ENCODE peak calls at places on chromosomes 16 and 17, in seven cellular contexts. K is HCT116, F is K562, D is H1, Y is HepG2, M is GM12878, P is SK-N-SH. J is an unnamed sample.

GRCh38 chr17:27951872-27952271 is 58.7 kb upstream of the LYRM9 start:
- DNase-seq in D (no peak), F (no peak), Y (no peak), K (no peak), P (no peak), M (no peak), J (no peak)

GRCh38 chr17:64306850-64307463 is 43.9 kb upstream of the TEX2 start:
- DNase-seq in Y (peak), M (no peak), P (peak), D (peak), F (peak), K (peak), J (peak)

GRCh38 chr16:87855852-87856715 is 13.2 kb downstream of the SLC7A5 start:
- DNase-seq in M (no peak), D (no peak), Y (peak), K (no peak), F (no peak), P (peak), J (no peak)

GRCh38 chr17:40714473-40714872 is 10.9 kb upstream of the KRT24 start:
- DNase-seq in P (no peak), D (no peak), F (no peak), Y (no peak), M (no peak), K (no peak), J (no peak)

GRCh38 chr16:11014159-11014558 is 69.8 kb downstream of the CLEC16A start:
- DNase-seq in P (no peak), D (no peak), K (no peak), M (no peak), F (no peak), Y (no peak), J (no peak)

GRCh38 chr16:18931756-18932155 is 5.5 kb upstream of the SMG1 start:
- DNase-seq in K (no peak), Y (peak), P (no peak), D (no peak), M (peak), F (no peak), J (no peak)

GRCh38 chr17:31433091-31433790 is 41.8 kb downstream of the RAB11FIP4 start:
- DNase-seq in P (no peak), Y (no peak), F (no peak), D (no peak), M (no peak), K (no peak), J (no peak)

GRCh38 chr17:45130640-45131293 is 1.5 kb downstream of the PLCD3 start:
- DNase-seq in P (no peak), D (no peak), Y (no peak), K (no peak), F (no peak), M (no peak), J (no peak)

GRCh38 chr17:27808629-27809028 is 8.3 kb upstream of the NOS2 start:
- DNase-seq in Y (no peak), M (peak), K (no peak), P (no peak), D (no peak), F (no peak), J (peak)

GRCh38 chr17:31715436-31715835 is 143.6 kb downstream of the COPRS start:
- DNase-seq in M (no peak), Y (no peak), D (peak), P (no peak), K (no peak), F (no peak), J (no peak)

DNA sequence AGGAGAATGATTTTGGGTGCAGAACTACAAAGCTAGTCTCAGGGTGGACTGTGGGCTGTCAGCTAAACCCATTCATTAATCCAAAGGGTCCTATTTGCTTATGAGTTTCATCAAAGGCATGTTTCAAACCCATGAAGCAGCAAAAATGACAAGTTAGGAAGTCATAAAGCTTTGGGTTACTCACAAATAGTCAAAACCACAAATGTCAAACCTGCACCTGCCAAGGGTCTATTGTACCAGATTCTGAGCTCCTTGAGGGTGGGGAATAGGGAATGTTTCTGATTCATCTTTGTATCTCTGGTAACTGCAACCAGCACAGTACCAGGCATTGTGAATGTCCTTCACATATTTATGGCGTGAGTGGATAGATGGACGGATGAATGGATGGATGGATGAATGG is 317.7 kb downstream of the MAF start:
- DNase-seq in M (no peak), D (no peak), P (no peak), Y (no peak), K (no peak), F (no peak), J (no peak)
- TF ChIP-seq JUND in M (no peak), D (no peak), P (no peak), Y (no peak), K (no peak), F (no peak), J (no peak)

DNA sequence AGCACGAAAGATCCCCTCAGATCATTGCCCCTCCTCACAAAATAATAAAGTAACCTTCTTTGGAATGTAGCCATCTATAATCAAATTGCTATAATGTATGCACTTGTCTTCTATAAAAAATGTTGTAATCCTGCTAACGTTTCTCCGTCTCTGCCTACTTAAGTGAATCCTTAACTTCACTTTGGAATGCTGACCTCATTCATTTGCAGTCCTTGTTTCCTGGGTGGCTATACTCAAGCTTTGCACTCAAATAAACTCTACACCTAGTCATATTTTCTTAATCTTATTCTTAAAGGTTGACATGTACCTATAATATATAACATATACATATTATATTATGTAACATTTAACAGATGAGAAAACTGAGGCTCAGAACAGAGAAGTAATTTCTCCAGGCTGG is 22.7 kb downstream of the CHD9NB start:
- DNase-seq in K (no peak), M (no peak), P (no peak), F (no peak), Y (no peak), D (no peak), J (no peak)
- TF ChIP-seq JUND in K (no peak), M (no peak), P (no peak), F (no peak), Y (no peak), D (no peak), J (no peak)

GRCh38 chr17:67624886-67625656 is 92.7 kb upstream of the NOL11 start:
- DNase-seq in K (no peak), F (no peak), M (no peak), Y (no peak), D (no peak), P (no peak), J (no peak)
- TF ChIP-seq JUND in K (no peak), F (no peak), M (no peak), Y (no peak), D (no peak), P (no peak), J (no peak)

GRCh38 chr16:57278494-57278893 is 6.0 kb downstream of the PLLP start:
- DNase-seq in K (no peak), M (no peak), Y (no peak), P (no peak), D (no peak), F (no peak), J (no peak)

GRCh38 chr16:57277586-57277985 is 6.9 kb downstream of the PLLP start:
- DNase-seq in D (no peak), M (no peak), K (peak), F (no peak), P (no peak), Y (no peak), J (no peak)

GRCh38 chr16:57282510-57283213 is 1.8 kb downstream of the PLLP start:
- DNase-seq in F (no peak), Y (no peak), P (no peak), K (no peak), D (no peak), M (no peak), J (peak)

GRCh38 chr16:57281791-57282190 is 2.7 kb downstream of the PLLP start:
- DNase-seq in Y (no peak), D (no peak), K (no peak), P (no peak), F (no peak), M (no peak), J (no peak)

DNA sequence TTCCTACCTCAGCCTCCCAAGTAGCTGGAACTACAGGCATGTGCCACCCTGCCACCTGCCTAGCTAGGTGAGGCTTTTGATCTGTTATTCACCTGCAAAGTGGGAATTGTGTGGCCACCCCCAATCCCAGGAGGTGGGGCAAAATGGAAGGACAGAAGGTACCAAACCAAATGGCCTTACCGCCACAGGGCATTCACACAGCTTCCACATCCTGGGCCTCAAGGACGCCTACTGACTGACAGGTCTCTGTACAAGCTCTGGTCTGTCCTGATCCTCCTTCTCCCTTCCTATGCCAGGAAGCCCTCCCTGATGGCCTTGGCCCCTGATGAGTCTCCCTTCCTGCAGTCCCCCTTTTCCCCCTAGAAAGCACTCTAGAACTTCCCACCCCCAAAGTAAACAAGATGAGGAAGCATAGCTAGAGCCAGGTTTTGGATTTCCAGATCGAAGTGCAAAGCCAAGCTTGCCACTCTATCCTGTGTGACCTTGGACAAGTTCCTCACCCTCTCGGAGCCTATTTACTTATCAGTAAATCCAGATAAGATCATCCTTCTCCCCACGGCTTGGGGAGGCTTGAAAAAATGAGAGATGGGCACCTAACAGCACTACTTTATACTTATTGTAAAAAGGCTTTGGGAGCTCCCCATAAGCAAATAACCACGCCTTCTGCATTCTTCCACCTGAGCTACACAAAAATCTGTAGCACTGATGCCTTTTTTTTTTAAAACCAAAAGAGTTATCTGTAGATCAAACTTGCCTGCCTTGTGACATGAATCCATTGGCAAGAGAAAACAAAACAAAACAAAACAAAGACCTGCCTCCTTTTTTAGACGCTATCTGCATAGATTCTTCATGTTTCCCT is 4.5 kb downstream of the PLLP start:
- DNase-seq in M (no peak), Y (peak), K (no peak), P (no peak), F (no peak), D (no peak), J (no peak)
- TF ChIP-seq JUND in M (no peak), Y (peak), K (no peak), P (no peak), F (no peak), D (no peak), J (no peak)

DNA sequence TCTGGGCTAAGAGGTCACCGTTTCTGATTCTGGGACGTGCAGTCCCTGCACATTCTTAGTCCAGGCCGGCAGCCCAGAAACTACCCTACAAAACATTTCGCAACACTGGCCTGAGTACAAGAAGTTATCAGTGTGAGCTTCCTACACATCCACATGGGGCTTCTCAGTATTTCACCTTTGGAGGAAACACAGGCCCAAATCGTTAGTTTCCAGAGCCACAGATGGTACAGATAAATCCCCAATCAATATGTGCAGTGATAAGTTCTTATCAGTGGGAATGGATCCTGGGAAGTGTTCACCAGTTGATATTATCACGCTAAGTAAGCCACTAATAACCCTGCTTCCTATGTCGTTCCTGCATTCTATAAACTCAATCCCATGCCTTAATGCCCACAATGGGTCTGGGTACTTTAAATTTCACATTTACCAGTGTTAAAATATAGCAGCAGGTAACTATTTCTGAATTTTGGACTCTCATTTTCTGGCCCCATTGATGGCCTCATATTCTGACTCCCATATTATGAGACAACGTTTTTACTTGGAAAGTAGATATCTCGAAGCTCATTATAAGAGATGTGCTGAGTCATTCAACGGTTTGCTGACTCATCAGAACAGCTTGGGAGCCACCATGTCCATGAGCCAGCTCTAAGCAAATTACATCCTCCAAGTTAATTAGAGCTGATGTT is 370.2 kb upstream of the MAF start:
- DNase-seq in M (no peak), F (peak), D (no peak), P (no peak), Y (no peak), K (no peak), J (no peak)
- TF ChIP-seq JUND in M (no peak), F (peak), D (no peak), P (no peak), Y (no peak), K (no peak), J (no peak)

GRCh38 chr17:50035421-50035879 is 20.5 kb upstream of the ITGA3 start:
- DNase-seq in F (peak), M (no peak), P (peak), K (no peak), Y (peak), D (no peak), J (no peak)

GRCh38 chr17:50035930-50036329 is 20.0 kb upstream of the ITGA3 start:
- DNase-seq in F (peak), P (no peak), Y (no peak), M (no peak), K (no peak), D (no peak), J (no peak)

GRCh38 chr17:50036455-50037320 is 19.2 kb upstream of the ITGA3 start:
- DNase-seq in D (no peak), Y (no peak), K (no peak), P (peak), M (no peak), F (no peak), J (no peak)

GRCh38 chr17:50034504-50035364 is 21.2 kb upstream of the ITGA3 start:
- DNase-seq in D (no peak), P (peak), F (no peak), M (no peak), K (no peak), Y (no peak), J (no peak)

DNA sequence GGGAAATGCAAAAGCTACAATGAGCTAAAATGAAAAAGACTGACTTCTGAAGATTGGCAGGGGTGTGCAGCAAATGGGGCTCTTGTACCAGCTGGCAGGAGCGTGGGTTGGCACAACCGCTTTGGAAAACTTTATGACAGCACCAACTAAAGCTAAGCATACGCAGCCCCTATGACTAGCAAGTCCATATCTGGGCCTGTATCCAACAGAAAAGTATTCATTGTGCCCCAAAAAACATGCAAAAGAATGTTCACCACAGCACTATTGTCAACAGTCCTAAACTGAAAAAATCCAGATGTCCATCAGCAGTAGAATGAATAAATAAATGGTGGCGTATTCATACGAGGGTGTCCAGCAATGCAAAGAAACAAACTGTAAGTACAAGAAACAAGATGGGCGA is 22.6 kb upstream of the ITGA3 start:
- DNase-seq in P (peak), F (no peak), K (no peak), D (no peak), Y (no peak), M (no peak), J (no peak)
- TF ChIP-seq JUND in P (peak), F (no peak), K (no peak), D (no peak), Y (no peak), M (no peak), J (no peak)

DNA sequence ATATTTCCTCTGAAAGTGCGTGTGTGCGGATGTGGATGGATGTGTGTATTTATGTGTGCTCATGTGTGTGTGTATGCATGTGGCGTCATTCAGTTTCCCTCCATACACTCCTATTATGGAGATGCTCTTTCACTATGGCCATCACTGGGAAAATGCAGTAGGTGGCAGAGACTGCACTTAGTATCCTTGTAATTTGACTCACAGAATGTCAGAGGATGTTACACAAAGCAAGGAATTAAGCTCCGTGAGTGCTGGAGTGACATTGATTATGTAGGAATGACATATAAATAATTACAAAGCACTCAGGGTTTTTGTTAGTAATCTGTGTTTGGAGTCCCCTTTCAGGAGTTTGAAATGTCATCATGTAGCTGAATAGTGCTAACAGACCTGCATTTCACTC is 59.5 kb downstream of the HS3ST4 start:
- DNase-seq in P (no peak), F (no peak), D (no peak), K (no peak), M (no peak), Y (no peak), J (no peak)
- TF ChIP-seq JUND in P (no peak), F (no peak), D (no peak), K (no peak), M (no peak), Y (no peak), J (no peak)

GRCh38 chr17:8956521-8956920 is 9.0 kb downstream of the PIK3R5 start:
- DNase-seq in P (no peak), M (peak), F (no peak), Y (no peak), K (no peak), D (no peak), J (no peak)
- TF ChIP-seq JUND in P (no peak), M (no peak), F (no peak), Y (no peak), K (no peak), D (no peak), J (no peak)

GRCh38 chr17:82613283-82614094 is 34.8 kb downstream of the WDR45B start:
- DNase-seq in Y (no peak), D (no peak), M (no peak), K (no peak), P (peak), F (no peak), J (no peak)
- TF ChIP-seq JUND in Y (no peak), D (no peak), M (no peak), K (no peak), P (no peak), F (no peak), J (no peak)

GRCh38 chr17:74132354-74132753 is 71.1 kb upstream of the RPL38 start:
- DNase-seq in P (no peak), F (no peak), D (no peak), Y (no peak), K (no peak), M (no peak), J (no peak)
- TF ChIP-seq JUND in P (no peak), F (no peak), D (no peak), Y (no peak), K (no peak), M (no peak), J (no peak)

J was measured in T47D.